ENCODE peak calls at places on chromosomes 11 and 22, in four cellular contexts. One of them, this sample, is unnamed.

GRCh38 chr11:120828847-120829246 is 195.1 kb upstream of the TBCEL start:
- DNase-seq in SHP77: no peak
- DNase-seq in AG09319: no peak
- DNase-seq in NCI-H146: no peak
- DNase-seq in this sample: no peak

GRCh38 chr11:82767123-82767522 is 33.5 kb upstream of the FAM181B start:
- DNase-seq in NCI-H146: no peak
- DNase-seq in SHP77: no peak
- DNase-seq in AG09319: no peak
- DNase-seq in this sample: no peak

GRCh38 chr11:5592615-5593014 is 3.8 kb upstream of the TRIM6 start:
- DNase-seq in NCI-H146: no peak
- DNase-seq in SHP77: no peak
- DNase-seq in AG09319: no peak
- DNase-seq in this sample: no peak

GRCh38 chr22:36904260-36904659 is 9.2 kb upstream of the CSF2RB start:
- DNase-seq in AG09319: no peak
- DNase-seq in SHP77: no peak
- DNase-seq in NCI-H146: no peak
- DNase-seq in this sample: no peak

GRCh38 chr22:17949926-17950473 is 74.4 kb downstream of the MICAL3 start:
- DNase-seq in AG09319: no peak
- DNase-seq in NCI-H146: no peak
- DNase-seq in SHP77: no peak
- DNase-seq in this sample: no peak

GRCh38 chr11:9103542-9104276 is 12.3 kb upstream of the SCUBE2 start:
- DNase-seq in SHP77: no peak
- DNase-seq in NCI-H146: no peak
- DNase-seq in AG09319: no peak
- DNase-seq in this sample: no peak

GRCh38 chr11:10450451-10451398 is 4.3 kb upstream of the AMPD3 start:
- DNase-seq in SHP77: peak; percentile 33
- DNase-seq in NCI-H146: peak; percentile 24
- DNase-seq in AG09319: no peak
- DNase-seq in this sample: no peak

GRCh38 chr22:48234011-48234410 is 1471.6 kb downstream of the TBC1D22A start:
- DNase-seq in AG09319: no peak
- DNase-seq in SHP77: no peak
- DNase-seq in NCI-H146: no peak
- DNase-seq in this sample: no peak

GRCh38 chr22:25193548-25193947 is 6.1 kb upstream of the CRYBB3 start:
- DNase-seq in SHP77: no peak
- DNase-seq in NCI-H146: no peak
- DNase-seq in AG09319: no peak
- DNase-seq in this sample: no peak

GRCh38 chr11:93622043-93622442 is 39.4 kb upstream of the CEP295 start:
- DNase-seq in AG09319: no peak
- DNase-seq in NCI-H146: no peak
- DNase-seq in SHP77: no peak
- DNase-seq in this sample: no peak

GRCh38 chr11:115452245-115452644 is 52.0 kb downstream of the CADM1 start:
- DNase-seq in SHP77: peak; percentile 7
- DNase-seq in AG09319: no peak
- DNase-seq in NCI-H146: peak; percentile 32
- DNase-seq in this sample: no peak

GRCh38 chr22:27706489-27706888 is 95.1 kb downstream of the MN1 start:
- DNase-seq in AG09319: no peak
- DNase-seq in SHP77: no peak
- DNase-seq in NCI-H146: no peak
- DNase-seq in this sample: no peak

GRCh38 chr22:45407793-45408192 is 5.6 kb downstream of the SMC1B start:
- DNase-seq in SHP77: no peak
- DNase-seq in AG09319: no peak
- DNase-seq in NCI-H146: no peak
- DNase-seq in this sample: no peak